ENCODE peak calls at places on chromosomes 16 and 17, in ten cellular contexts. C is WERI-Rb-1, T is fibroblast of the aortic adventitia, W is upper lobe of right lung, B is AG04449, D is thoracic aorta, A is brain microvascular endothelial cell, M is lower leg skin, Z is omental fat pad, G is body of pancreas. U is an unnamed sample.
A peak's percentile ranks its signal among the peaks of the same experiment; 100 is the strongest.

GRCh38 chr17:14833201-14833773 is 431.8 kb downstream of the PMP22 start:
- DNase-seq in C (no peak), T (peak; percentile 7), W (no peak), B (peak; percentile 59), D (no peak), A (peak; percentile 69), M (no peak), Z (no peak), G (no peak), U (no peak)

GRCh38 chr17:78233678-78234077 is 2.2 kb downstream of the TMEM235 start:
- DNase-seq in C (no peak), T (no peak), W (no peak), B (no peak), D (no peak), A (no peak), M (no peak), Z (no peak), G (no peak), U (peak; percentile 13)

GRCh38 chr17:18280766-18281165 is 20.3 kb downstream of the MIEF2 start:
- DNase-seq in C (no peak), T (no peak), W (no peak), B (no peak), D (no peak), A (no peak), M (no peak), Z (no peak), G (no peak), U (no peak)

GRCh38 chr17:49269356-49269755 is 38.8 kb upstream of the PHOSPHO1 start:
- DNase-seq in C (no peak), T (no peak), W (peak; percentile 22), B (no peak), D (no peak), A (no peak), M (no peak), Z (no peak), G (no peak), U (no peak)

GRCh38 chr17:74190154-74190553 is 13.3 kb upstream of the RPL38 start:
- DNase-seq in C (no peak), T (peak; percentile 62), W (no peak), B (no peak), D (no peak), A (peak; percentile 59), M (no peak), Z (no peak), G (peak; percentile 35), U (no peak)

GRCh38 chr17:76841776-76842405 is 26.3 kb upstream of the MGAT5B start:
- DNase-seq in C (peak; percentile 91), T (no peak), W (no peak), B (no peak), D (no peak), A (no peak), M (no peak), Z (no peak), G (no peak), U (no peak)

GRCh38 chr16:49461517-49461951 is 87.9 kb downstream of the C16orf78 start:
- DNase-seq in C (no peak), T (no peak), W (no peak), B (no peak), D (no peak), A (no peak), M (no peak), Z (no peak), G (no peak), U (peak; percentile 10)

GRCh38 chr16:12750554-12750918 is 53.2 kb downstream of the CPPED1 start:
- DNase-seq in C (no peak), T (no peak), W (no peak), B (no peak), D (no peak), A (no peak), M (no peak), Z (no peak), G (no peak), U (no peak)

DNA sequence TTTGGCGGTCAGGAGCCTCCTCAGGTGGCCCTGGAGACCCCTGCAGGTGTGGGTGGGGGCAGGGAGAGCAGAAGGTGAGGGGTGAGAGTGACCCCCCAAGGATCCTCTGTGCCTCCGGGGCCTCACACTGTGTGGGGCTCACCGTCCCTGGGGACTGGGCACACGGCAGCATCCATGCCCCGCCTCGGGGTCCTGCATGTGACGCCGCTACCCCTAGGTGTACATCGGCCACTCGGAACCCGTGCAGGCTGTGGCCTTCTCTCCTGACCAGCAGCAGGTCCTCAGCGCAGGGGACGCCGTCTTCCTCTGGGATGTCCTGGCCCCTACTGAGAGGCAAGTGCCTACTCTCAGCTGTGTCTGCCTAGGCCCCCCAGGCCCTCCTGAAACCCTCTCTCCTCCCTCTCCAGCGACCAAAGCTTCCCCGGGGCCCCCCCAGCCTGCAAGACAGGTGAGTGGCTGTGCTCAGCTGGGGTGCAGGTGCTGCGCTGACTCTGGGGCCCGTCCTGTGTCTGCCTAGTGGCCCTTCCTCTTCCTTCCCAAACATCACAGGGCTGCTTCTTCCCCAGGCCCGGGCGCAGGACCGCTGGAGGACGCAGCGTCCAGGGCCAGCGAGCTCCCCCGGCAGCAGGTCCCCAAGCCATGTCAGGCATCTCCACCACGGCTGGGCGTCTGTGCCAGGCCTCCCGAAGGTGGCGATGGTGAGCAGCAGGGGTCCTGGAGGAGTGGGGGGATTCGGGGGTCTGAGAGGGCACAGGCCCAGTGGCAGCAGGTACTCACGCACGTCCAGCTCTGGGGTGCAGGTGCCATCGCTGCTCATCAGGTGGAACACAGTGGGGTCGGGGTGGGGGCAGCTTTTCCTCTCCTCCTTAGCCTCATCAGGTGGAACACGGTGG is 9.0 kb upstream of the RHOT2 start:
- DNase-seq in C (no peak), T (no peak), W (no peak), B (no peak), D (no peak), A (no peak), M (no peak), Z (no peak), G (no peak), U (no peak)
- TF ChIP-seq CTCF in C (peak; percentile 23), T (no peak), W (no peak), B (no peak), D (no peak), A (peak; percentile 37), M (no peak), Z (no peak), G (no peak), U (no peak)

GRCh38 chr17:62987136-62987535 is 21.1 kb downstream of the TANC2 start:
- DNase-seq in C (no peak), T (no peak), W (no peak), B (no peak), D (no peak), A (no peak), M (no peak), Z (no peak), G (no peak), U (no peak)
- TF ChIP-seq CTCF in C (peak; percentile 65), T (no peak), W (no peak), B (peak; percentile 13), D (no peak), A (peak; percentile 63), M (no peak), Z (no peak), G (no peak), U (peak; percentile 37)

GRCh38 chr16:23867566-23867965 is 31.8 kb downstream of the PRKCB start:
- DNase-seq in C (no peak), T (no peak), W (no peak), B (no peak), D (no peak), A (no peak), M (no peak), Z (no peak), G (no peak), U (no peak)

GRCh38 chr16:23871924-23872323 is 36.1 kb downstream of the PRKCB start:
- DNase-seq in C (no peak), T (no peak), W (no peak), B (no peak), D (no peak), A (no peak), M (no peak), Z (no peak), G (peak; percentile 44), U (no peak)

GRCh38 chr16:23865853-23866252 is 30.1 kb downstream of the PRKCB start:
- DNase-seq in C (no peak), T (no peak), W (no peak), B (no peak), D (no peak), A (no peak), M (no peak), Z (no peak), G (no peak), U (no peak)

GRCh38 chr16:23866628-23867027 is 30.8 kb downstream of the PRKCB start:
- DNase-seq in C (no peak), T (no peak), W (no peak), B (no peak), D (no peak), A (no peak), M (no peak), Z (no peak), G (no peak), U (no peak)

DNA sequence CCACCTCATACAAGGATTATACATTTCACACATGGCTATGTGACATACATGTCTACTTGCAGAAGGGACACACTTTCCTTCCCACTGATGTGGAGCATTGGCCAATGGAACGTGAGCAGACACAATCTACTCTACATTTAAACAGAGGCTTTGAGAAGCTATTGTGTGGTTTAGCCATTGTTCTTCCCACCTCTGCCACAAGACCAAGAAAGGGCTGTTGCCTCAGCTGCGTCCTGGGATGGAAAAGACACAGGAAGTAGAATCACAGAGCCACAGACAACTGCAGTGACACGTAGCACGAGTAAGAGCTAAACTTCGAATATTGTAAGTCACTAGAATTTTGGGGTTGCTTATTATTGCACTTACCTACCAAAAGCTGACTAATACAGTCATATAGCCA is 33.3 kb downstream of the PRKCB start:
- DNase-seq in C (no peak), T (no peak), W (no peak), B (no peak), D (no peak), A (no peak), M (no peak), Z (no peak), G (no peak), U (no peak)
- TF ChIP-seq CTCF in C (no peak), T (no peak), W (no peak), B (no peak), D (no peak), A (no peak), M (no peak), Z (no peak), G (no peak), U (no peak)

GRCh38 chr17:44267165-44267455 is 825 bp downstream of the SLC4A1 start:
- DNase-seq in C (no peak), T (no peak), W (no peak), B (no peak), D (no peak), A (no peak), M (no peak), Z (no peak), G (no peak), U (no peak)

GRCh38 chr17:44263360-44263902 is 4.5 kb downstream of the SLC4A1 start:
- DNase-seq in C (no peak), T (no peak), W (no peak), B (no peak), D (no peak), A (no peak), M (no peak), Z (no peak), G (no peak), U (no peak)

GRCh38 chr17:44267818-44268490 is at the start of gene SLC4A1:
- DNase-seq in C (no peak), T (no peak), W (no peak), B (no peak), D (no peak), A (no peak), M (no peak), Z (no peak), G (no peak), U (no peak)

GRCh38 chr17:44269118-44269794 is 1.3 kb upstream of the SLC4A1 start:
- DNase-seq in C (peak; percentile 63), T (no peak), W (no peak), B (no peak), D (no peak), A (no peak), M (no peak), Z (no peak), G (no peak), U (no peak)

DNA sequence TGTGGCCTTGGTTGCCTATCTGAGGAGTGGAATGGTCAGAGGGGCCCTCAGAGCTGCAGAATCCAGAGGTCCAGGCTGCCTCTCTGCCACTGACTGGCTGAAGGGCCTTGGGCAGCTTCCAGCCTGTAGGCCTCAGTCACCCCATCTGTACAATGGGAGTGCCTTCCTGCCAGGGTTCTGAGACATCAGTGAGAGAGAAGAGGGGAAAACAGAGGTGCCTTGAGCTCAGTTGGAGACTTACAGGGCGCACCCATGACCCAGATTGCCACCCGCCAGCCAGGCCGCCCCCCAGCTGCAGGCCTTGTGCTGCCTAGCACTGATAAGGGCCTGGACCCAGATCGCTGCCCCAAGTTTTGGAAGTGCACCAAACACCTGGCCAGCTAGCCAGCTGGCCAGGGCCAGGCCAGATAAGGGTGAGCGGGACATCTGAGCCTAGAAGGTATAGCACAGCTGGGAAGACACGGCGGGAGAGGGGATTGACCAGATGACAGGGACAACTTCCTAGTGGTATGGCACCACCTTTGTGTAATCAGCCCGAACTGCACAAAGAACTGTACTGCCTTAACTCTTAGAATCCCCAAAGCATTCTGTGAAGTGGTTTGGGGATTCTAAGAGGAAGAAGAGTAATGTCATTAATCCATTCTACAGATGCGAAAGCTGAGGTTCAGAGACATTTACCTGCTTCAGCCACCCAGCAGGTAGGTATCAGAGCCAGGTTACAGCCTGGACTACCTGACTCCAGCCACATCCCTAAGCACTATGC is 1.4 kb downstream of the SLC4A1 start:
- DNase-seq in C (peak; percentile 55), T (peak; percentile 14), W (no peak), B (no peak), D (no peak), A (no peak), M (no peak), Z (no peak), G (peak; percentile 8), U (no peak)
- TF ChIP-seq CTCF in C (peak; percentile 44), T (no peak), W (no peak), B (no peak), D (no peak), A (peak; percentile 6), M (no peak), Z (no peak), G (no peak), U (no peak)